ENCODE peak calls at places on chromosome 22, in seven cellular contexts. One of them, this sample, is unnamed.

GRCh38 chr22:21693333-21693998 is 27.7 kb downstream of the PPIL2 start:
- DNase-seq in IMR-90: no peak
- DNase-seq in gastrocnemius medialis: no peak
- DNase-seq in right lobe of liver: no peak
- DNase-seq in adrenal gland: no peak
- DNase-seq in tibial nerve: no peak
- DNase-seq in uterus: no peak
- DNase-seq in this sample: no peak

GRCh38 chr22:27802389-27803079 is 978 bp upstream of the MN1 start:
- DNase-seq in IMR-90: no peak
- DNase-seq in gastrocnemius medialis: no peak
- DNase-seq in right lobe of liver: no peak
- DNase-seq in adrenal gland: no peak
- DNase-seq in tibial nerve: no peak
- DNase-seq in uterus: no peak
- DNase-seq in this sample: no peak

GRCh38 chr22:20546541-20546950 is 39.1 kb downstream of the MED15 start:
- DNase-seq in IMR-90: no peak
- DNase-seq in gastrocnemius medialis: no peak
- DNase-seq in right lobe of liver: no peak
- DNase-seq in adrenal gland: no peak
- DNase-seq in tibial nerve: no peak
- DNase-seq in uterus: peak; percentile 1
- DNase-seq in this sample: no peak

GRCh38 chr22:32736746-32737145 is 64.8 kb upstream of the TIMP3 start:
- DNase-seq in IMR-90: no peak
- DNase-seq in gastrocnemius medialis: no peak
- DNase-seq in right lobe of liver: no peak
- DNase-seq in adrenal gland: no peak
- DNase-seq in tibial nerve: no peak
- DNase-seq in uterus: no peak
- DNase-seq in this sample: no peak

GRCh38 chr22:41620646-41621098 is at the start of gene DESI1:
- DNase-seq in IMR-90: no peak
- DNase-seq in gastrocnemius medialis: no peak
- DNase-seq in right lobe of liver: no peak
- DNase-seq in adrenal gland: no peak
- DNase-seq in tibial nerve: no peak
- DNase-seq in uterus: no peak
- DNase-seq in this sample: peak; percentile 93

GRCh38 chr22:42363851-42364250 is 68.4 kb downstream of the NFAM1 start:
- DNase-seq in IMR-90: no peak
- DNase-seq in gastrocnemius medialis: no peak
- DNase-seq in right lobe of liver: no peak
- DNase-seq in adrenal gland: no peak
- DNase-seq in tibial nerve: no peak
- DNase-seq in uterus: no peak
- DNase-seq in this sample: no peak

GRCh38 chr22:36761553-36762240 is 14.2 kb downstream of the IFT27 start:
- DNase-seq in IMR-90: no peak
- DNase-seq in gastrocnemius medialis: no peak
- DNase-seq in right lobe of liver: no peak
- DNase-seq in adrenal gland: peak; percentile 4
- DNase-seq in tibial nerve: no peak
- DNase-seq in uterus: no peak
- DNase-seq in this sample: no peak

GRCh38 chr22:33879796-33880195 is 40.5 kb downstream of the LARGE1 start:
- DNase-seq in IMR-90: no peak
- DNase-seq in gastrocnemius medialis: no peak
- DNase-seq in right lobe of liver: no peak
- DNase-seq in adrenal gland: no peak
- DNase-seq in tibial nerve: no peak
- DNase-seq in uterus: no peak
- DNase-seq in this sample: no peak

GRCh38 chr22:19398206-19398605 is 33.3 kb downstream of the HIRA start:
- DNase-seq in IMR-90: no peak
- DNase-seq in gastrocnemius medialis: no peak
- DNase-seq in right lobe of liver: peak; percentile 32
- DNase-seq in adrenal gland: no peak
- DNase-seq in tibial nerve: no peak
- DNase-seq in uterus: no peak
- DNase-seq in this sample: no peak

GRCh38 chr22:22948651-22949611 is 61.3 kb downstream of the IGLL5 start:
- DNase-seq in IMR-90: peak; percentile 8
- DNase-seq in gastrocnemius medialis: no peak
- DNase-seq in right lobe of liver: no peak
- DNase-seq in adrenal gland: no peak
- DNase-seq in tibial nerve: no peak
- DNase-seq in uterus: no peak
- DNase-seq in this sample: peak; percentile 75

GRCh38 chr22:48758021-48758561 is 1069.6 kb downstream of the BRD1 start:
- DNase-seq in IMR-90: no peak
- DNase-seq in gastrocnemius medialis: no peak
- DNase-seq in right lobe of liver: peak; percentile 28
- DNase-seq in adrenal gland: peak; percentile 7
- DNase-seq in tibial nerve: no peak
- DNase-seq in uterus: no peak
- DNase-seq in this sample: peak; percentile 88

GRCh38 chr22:37623075-37624016 is 14.7 kb downstream of the GGA1 start:
- DNase-seq in IMR-90: peak; percentile 43
- DNase-seq in gastrocnemius medialis: peak; percentile 60
- DNase-seq in right lobe of liver: no peak
- DNase-seq in adrenal gland: peak; percentile 59
- DNase-seq in tibial nerve: peak; percentile 65
- DNase-seq in uterus: peak; percentile 70
- DNase-seq in this sample: no peak

GRCh38 chr22:36506637-36507517 is at the start of gene FOXRED2:
- DNase-seq in IMR-90: peak; percentile 68
- DNase-seq in gastrocnemius medialis: peak; percentile 84
- DNase-seq in right lobe of liver: peak; percentile 90
- DNase-seq in adrenal gland: peak; percentile 90
- DNase-seq in tibial nerve: peak; percentile 85
- DNase-seq in uterus: peak; percentile 92
- DNase-seq in this sample: peak; percentile 97

GRCh38 chr22:27107824-27108223 is 450.4 kb downstream of the MIAT start:
- DNase-seq in IMR-90: peak; percentile 94
- DNase-seq in gastrocnemius medialis: peak; percentile 61
- DNase-seq in right lobe of liver: no peak
- DNase-seq in adrenal gland: peak; percentile 92
- DNase-seq in tibial nerve: peak; percentile 76
- DNase-seq in uterus: peak; percentile 80
- DNase-seq in this sample: no peak

GRCh38 chr22:42283288-42284229 is 13.1 kb upstream of the TCF20 start:
- DNase-seq in IMR-90: no peak
- DNase-seq in gastrocnemius medialis: no peak
- DNase-seq in right lobe of liver: no peak
- DNase-seq in adrenal gland: no peak
- DNase-seq in tibial nerve: no peak
- DNase-seq in uterus: no peak
- DNase-seq in this sample: no peak

GRCh38 chr22:37187891-37188761 is at the start of gene C1QTNF6:
- DNase-seq in IMR-90: peak; percentile 35
- DNase-seq in gastrocnemius medialis: no peak
- DNase-seq in right lobe of liver: no peak
- DNase-seq in adrenal gland: no peak
- DNase-seq in tibial nerve: no peak
- DNase-seq in uterus: peak; percentile 62
- DNase-seq in this sample: no peak

GRCh38 chr22:17777717-17778044 is 3.4 kb upstream of the BID start:
- DNase-seq in IMR-90: no peak
- DNase-seq in gastrocnemius medialis: no peak
- DNase-seq in right lobe of liver: no peak
- DNase-seq in adrenal gland: no peak
- DNase-seq in tibial nerve: no peak
- DNase-seq in uterus: no peak
- DNase-seq in this sample: no peak

GRCh38 chr22:48880749-48881148 is 946.9 kb downstream of the BRD1 start:
- DNase-seq in IMR-90: no peak
- DNase-seq in gastrocnemius medialis: no peak
- DNase-seq in right lobe of liver: no peak
- DNase-seq in adrenal gland: no peak
- DNase-seq in tibial nerve: no peak
- DNase-seq in uterus: no peak
- DNase-seq in this sample: no peak

GRCh38 chr22:29383740-29384139 is 4.6 kb downstream of the AP1B1 start:
- DNase-seq in IMR-90: no peak
- DNase-seq in gastrocnemius medialis: no peak
- DNase-seq in right lobe of liver: peak; percentile 13
- DNase-seq in adrenal gland: peak; percentile 2
- DNase-seq in tibial nerve: no peak
- DNase-seq in uterus: no peak
- DNase-seq in this sample: no peak
- TF ChIP-seq POLR2A in IMR-90: no peak
- TF ChIP-seq POLR2A in gastrocnemius medialis: no peak
- TF ChIP-seq POLR2A in right lobe of liver: no peak
- TF ChIP-seq POLR2A in adrenal gland: no peak
- TF ChIP-seq POLR2A in tibial nerve: no peak
- TF ChIP-seq POLR2A in uterus: no peak
- TF ChIP-seq POLR2A in this sample: no peak

GRCh38 chr22:45226681-45227186 is 14.0 kb downstream of the KIAA0930 start:
- DNase-seq in IMR-90: no peak
- DNase-seq in gastrocnemius medialis: peak; percentile 20
- DNase-seq in right lobe of liver: no peak
- DNase-seq in adrenal gland: peak; percentile 49
- DNase-seq in tibial nerve: no peak
- DNase-seq in uterus: no peak
- DNase-seq in this sample: no peak
- TF ChIP-seq POLR2A in IMR-90: no peak
- TF ChIP-seq POLR2A in gastrocnemius medialis: no peak
- TF ChIP-seq POLR2A in right lobe of liver: no peak
- TF ChIP-seq POLR2A in adrenal gland: peak; percentile 21
- TF ChIP-seq POLR2A in tibial nerve: no peak
- TF ChIP-seq POLR2A in uterus: no peak
- TF ChIP-seq POLR2A in this sample: no peak

DNA sequence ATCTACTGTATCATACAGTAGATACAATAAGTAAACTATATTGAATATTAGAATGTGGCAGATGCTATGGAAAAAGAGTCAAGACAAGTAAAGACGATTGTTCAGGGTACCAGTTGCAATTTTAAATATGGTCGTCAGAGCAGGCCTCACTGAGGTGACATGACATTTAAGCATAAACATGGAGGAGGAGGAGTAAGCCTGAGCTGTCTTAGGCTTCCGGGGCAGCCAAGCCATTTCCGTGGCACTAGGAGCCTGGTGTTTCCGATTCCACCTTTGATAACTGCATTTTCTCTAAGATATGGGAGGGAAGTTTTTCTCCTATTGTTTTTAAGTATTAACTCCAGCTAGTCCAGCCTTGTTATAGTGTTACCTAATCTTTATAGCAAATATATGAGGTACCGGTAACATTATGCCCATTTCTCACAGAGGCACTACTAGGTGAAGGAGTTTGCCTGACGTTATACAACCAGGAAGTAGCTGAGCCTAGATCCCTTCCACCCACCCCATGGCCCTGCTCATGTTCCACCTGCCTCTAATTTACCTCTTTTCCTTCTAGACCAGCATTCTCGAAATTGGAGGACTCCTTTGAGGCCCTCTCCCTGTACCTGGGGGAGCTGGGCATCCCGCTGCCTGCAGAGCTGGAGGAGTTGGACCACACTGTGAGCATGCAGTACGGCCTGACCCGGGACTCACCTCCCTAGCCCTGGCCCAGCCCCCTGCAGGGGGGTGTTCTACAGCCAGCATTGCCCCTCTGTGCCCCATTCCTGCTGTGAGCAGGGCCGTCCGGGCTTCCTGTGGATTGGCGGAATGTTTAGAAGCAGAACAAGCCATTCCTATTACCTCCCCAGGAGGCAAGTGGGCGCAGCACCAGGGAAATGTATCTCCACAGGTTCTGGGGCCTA is 14.3 kb downstream of the PIK3IP1 start:
- DNase-seq in IMR-90: no peak
- DNase-seq in gastrocnemius medialis: no peak
- DNase-seq in right lobe of liver: peak; percentile 48
- DNase-seq in adrenal gland: no peak
- DNase-seq in tibial nerve: no peak
- DNase-seq in uterus: no peak
- DNase-seq in this sample: no peak
- TF ChIP-seq POLR2A in IMR-90: no peak
- TF ChIP-seq POLR2A in gastrocnemius medialis: no peak
- TF ChIP-seq POLR2A in right lobe of liver: no peak
- TF ChIP-seq POLR2A in adrenal gland: no peak
- TF ChIP-seq POLR2A in tibial nerve: no peak
- TF ChIP-seq POLR2A in uterus: no peak
- TF ChIP-seq POLR2A in this sample: no peak

GRCh38 chr22:39313258-39314001 is 6.0 kb downstream of the RPL3 start:
- DNase-seq in IMR-90: no peak
- DNase-seq in gastrocnemius medialis: no peak
- DNase-seq in right lobe of liver: no peak
- DNase-seq in adrenal gland: no peak
- DNase-seq in tibial nerve: no peak
- DNase-seq in uterus: no peak
- DNase-seq in this sample: no peak

GRCh38 chr22:39309881-39310714 is 9.3 kb downstream of the RPL3 start:
- DNase-seq in IMR-90: peak; percentile 58
- DNase-seq in gastrocnemius medialis: no peak
- DNase-seq in right lobe of liver: no peak
- DNase-seq in adrenal gland: no peak
- DNase-seq in tibial nerve: no peak
- DNase-seq in uterus: no peak
- DNase-seq in this sample: no peak

GRCh38 chr22:39312410-39312809 is 7.0 kb downstream of the RPL3 start:
- DNase-seq in IMR-90: no peak
- DNase-seq in gastrocnemius medialis: no peak
- DNase-seq in right lobe of liver: no peak
- DNase-seq in adrenal gland: no peak
- DNase-seq in tibial nerve: no peak
- DNase-seq in uterus: no peak
- DNase-seq in this sample: no peak

GRCh38 chr22:39309364-39309861 is 10.0 kb downstream of the RPL3 start:
- DNase-seq in IMR-90: no peak
- DNase-seq in gastrocnemius medialis: no peak
- DNase-seq in right lobe of liver: no peak
- DNase-seq in adrenal gland: no peak
- DNase-seq in tibial nerve: no peak
- DNase-seq in uterus: no peak
- DNase-seq in this sample: no peak

DNA sequence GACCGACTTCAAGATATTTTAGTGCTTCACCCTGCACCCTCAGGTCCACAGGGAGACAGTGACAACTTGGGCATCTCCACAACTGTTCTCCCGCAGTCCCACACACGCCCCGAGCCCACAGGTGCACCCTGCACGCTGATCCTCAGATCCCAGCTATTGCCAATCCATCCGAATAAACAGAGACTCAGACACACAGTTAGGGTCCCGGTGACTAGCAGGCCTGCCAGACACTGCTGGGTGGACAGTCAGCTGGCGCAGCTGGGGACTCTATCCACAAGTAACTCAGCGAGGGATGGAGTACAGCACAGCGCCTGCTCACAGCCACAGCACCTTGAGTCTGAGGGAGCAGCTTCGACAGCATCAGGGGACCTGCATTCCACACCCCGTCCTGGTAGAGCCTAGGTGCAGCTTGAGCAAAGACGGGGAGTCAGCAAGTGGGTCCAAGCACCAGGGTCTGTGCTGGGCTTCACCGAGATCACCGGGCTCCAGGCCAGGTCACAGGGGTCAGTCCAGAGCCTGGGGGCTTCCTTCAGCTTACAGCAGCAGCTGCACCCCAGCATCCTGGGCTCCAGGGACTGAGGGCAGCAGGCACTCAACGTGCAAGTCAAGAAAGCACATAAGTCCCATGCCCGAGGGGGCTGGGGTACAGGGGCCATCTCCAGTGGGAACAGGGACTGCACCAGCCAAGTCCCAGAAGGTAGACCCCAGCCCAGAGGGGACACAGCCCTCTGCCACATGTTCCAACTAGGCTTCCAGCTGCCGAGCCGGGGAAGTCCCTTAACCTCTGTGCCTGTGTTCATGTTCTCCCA is 7.6 kb downstream of the RPL3 start:
- DNase-seq in IMR-90: no peak
- DNase-seq in gastrocnemius medialis: peak; percentile 19
- DNase-seq in right lobe of liver: no peak
- DNase-seq in adrenal gland: no peak
- DNase-seq in tibial nerve: no peak
- DNase-seq in uterus: no peak
- DNase-seq in this sample: no peak
- TF ChIP-seq POLR2A in IMR-90: peak; percentile 27
- TF ChIP-seq POLR2A in gastrocnemius medialis: no peak
- TF ChIP-seq POLR2A in right lobe of liver: no peak
- TF ChIP-seq POLR2A in adrenal gland: no peak
- TF ChIP-seq POLR2A in tibial nerve: no peak
- TF ChIP-seq POLR2A in uterus: no peak
- TF ChIP-seq POLR2A in this sample: no peak

This sample was measured in esophagus muscularis mucosa.